ENCODE peak calls at places on chromosomes 16 and 17, in eight cellular contexts. One of them, this sample, is unnamed.

GRCh38 chr17:34872640-34873039 is 88.6 kb downstream of the CCT6B start:
- DNase-seq in Daoy: no peak
- DNase-seq in NCI-H1436: no peak
- DNase-seq in anterior cingulate cortex: no peak
- DNase-seq in WTC11: no peak
- DNase-seq in lower leg skin: no peak
- DNase-seq in NB4: no peak
- DNase-seq in H7: no peak
- DNase-seq in this sample: no peak

GRCh38 chr17:17713839-17714238 is 32.6 kb downstream of the RAI1 start:
- DNase-seq in Daoy: peak
- DNase-seq in NCI-H1436: no peak
- DNase-seq in anterior cingulate cortex: no peak
- DNase-seq in WTC11: no peak
- DNase-seq in lower leg skin: no peak
- DNase-seq in NB4: no peak
- DNase-seq in H7: no peak
- DNase-seq in this sample: no peak

GRCh38 chr17:55641559-55642160 is 81.0 kb downstream of the TMEM100 start:
- DNase-seq in Daoy: peak
- DNase-seq in NCI-H1436: no peak
- DNase-seq in anterior cingulate cortex: no peak
- DNase-seq in WTC11: peak
- DNase-seq in lower leg skin: peak
- DNase-seq in NB4: peak
- DNase-seq in H7: peak
- DNase-seq in this sample: peak

GRCh38 chr16:58426095-58426494 is 33.8 kb downstream of the GINS3 start:
- DNase-seq in Daoy: no peak
- DNase-seq in NCI-H1436: no peak
- DNase-seq in anterior cingulate cortex: peak
- DNase-seq in WTC11: no peak
- DNase-seq in lower leg skin: no peak
- DNase-seq in NB4: peak
- DNase-seq in H7: no peak
- DNase-seq in this sample: no peak

GRCh38 chr17:31269178-31269577 is 27.9 kb downstream of the OMG start:
- DNase-seq in Daoy: no peak
- DNase-seq in NCI-H1436: no peak
- DNase-seq in anterior cingulate cortex: no peak
- DNase-seq in WTC11: no peak
- DNase-seq in lower leg skin: no peak
- DNase-seq in NB4: no peak
- DNase-seq in H7: no peak
- DNase-seq in this sample: no peak

GRCh38 chr17:50966163-50966666 is 100.1 kb upstream of the TOB1 start:
- DNase-seq in Daoy: no peak
- DNase-seq in NCI-H1436: no peak
- DNase-seq in anterior cingulate cortex: no peak
- DNase-seq in WTC11: no peak
- DNase-seq in lower leg skin: no peak
- DNase-seq in NB4: no peak
- DNase-seq in H7: no peak
- DNase-seq in this sample: no peak

GRCh38 chr17:27577884-27578717 is 52.9 kb upstream of the LGALS9 start:
- DNase-seq in Daoy: peak
- DNase-seq in NCI-H1436: no peak
- DNase-seq in anterior cingulate cortex: no peak
- DNase-seq in WTC11: no peak
- DNase-seq in lower leg skin: no peak
- DNase-seq in NB4: no peak
- DNase-seq in H7: peak
- DNase-seq in this sample: no peak

GRCh38 chr16:89256651-89257254 is 39.2 kb downstream of the ZNF778 start:
- DNase-seq in Daoy: peak
- DNase-seq in NCI-H1436: no peak
- DNase-seq in anterior cingulate cortex: peak
- DNase-seq in WTC11: peak
- DNase-seq in lower leg skin: no peak
- DNase-seq in NB4: peak
- DNase-seq in H7: peak
- DNase-seq in this sample: peak

GRCh38 chr16:87602005-87602790 is at the start of gene JPH3:
- DNase-seq in Daoy: peak
- DNase-seq in NCI-H1436: peak
- DNase-seq in anterior cingulate cortex: no peak
- DNase-seq in WTC11: peak
- DNase-seq in lower leg skin: no peak
- DNase-seq in NB4: no peak
- DNase-seq in H7: peak
- DNase-seq in this sample: peak

GRCh38 chr16:76278976-76279375 is 1.8 kb downstream of the CNTNAP4 start:
- DNase-seq in Daoy: peak
- DNase-seq in NCI-H1436: no peak
- DNase-seq in anterior cingulate cortex: no peak
- DNase-seq in WTC11: no peak
- DNase-seq in lower leg skin: no peak
- DNase-seq in NB4: peak
- DNase-seq in H7: peak
- DNase-seq in this sample: peak

GRCh38 chr17:76485569-76485968 is 15.7 kb downstream of the RHBDF2 start:
- DNase-seq in Daoy: no peak
- DNase-seq in NCI-H1436: no peak
- DNase-seq in anterior cingulate cortex: no peak
- DNase-seq in WTC11: no peak
- DNase-seq in lower leg skin: peak
- DNase-seq in NB4: no peak
- DNase-seq in H7: no peak
- DNase-seq in this sample: no peak

GRCh38 chr16:10093564-10093963 is 88.7 kb downstream of the GRIN2A start:
- DNase-seq in Daoy: no peak
- DNase-seq in NCI-H1436: no peak
- DNase-seq in anterior cingulate cortex: no peak
- DNase-seq in WTC11: no peak
- DNase-seq in lower leg skin: no peak
- DNase-seq in NB4: peak
- DNase-seq in H7: no peak
- DNase-seq in this sample: no peak

GRCh38 chr17:56521439-56522141 is 71.9 kb upstream of the NOG start:
- DNase-seq in Daoy: no peak
- DNase-seq in NCI-H1436: no peak
- DNase-seq in anterior cingulate cortex: no peak
- DNase-seq in WTC11: no peak
- DNase-seq in lower leg skin: no peak
- DNase-seq in NB4: peak
- DNase-seq in H7: peak
- DNase-seq in this sample: no peak

GRCh38 chr17:82790391-82790790 is 38.5 kb downstream of the TBCD start:
- DNase-seq in Daoy: no peak
- DNase-seq in NCI-H1436: no peak
- DNase-seq in anterior cingulate cortex: no peak
- DNase-seq in WTC11: no peak
- DNase-seq in lower leg skin: no peak
- DNase-seq in NB4: no peak
- DNase-seq in H7: no peak
- DNase-seq in this sample: no peak

GRCh38 chr16:51155199-51155607 is 4.1 kb upstream of the SALL1 start:
- DNase-seq in Daoy: peak
- DNase-seq in NCI-H1436: no peak
- DNase-seq in anterior cingulate cortex: peak
- DNase-seq in WTC11: peak
- DNase-seq in lower leg skin: no peak
- DNase-seq in NB4: no peak
- DNase-seq in H7: peak
- DNase-seq in this sample: peak

GRCh38 chr17:29407856-29408255 is 17.7 kb downstream of the TAOK1 start:
- DNase-seq in Daoy: no peak
- DNase-seq in NCI-H1436: no peak
- DNase-seq in anterior cingulate cortex: no peak
- DNase-seq in WTC11: no peak
- DNase-seq in lower leg skin: no peak
- DNase-seq in NB4: no peak
- DNase-seq in H7: no peak
- DNase-seq in this sample: no peak

GRCh38 chr17:216625-217024 is 35.2 kb upstream of the DOC2B start:
- DNase-seq in Daoy: no peak
- DNase-seq in NCI-H1436: no peak
- DNase-seq in anterior cingulate cortex: no peak
- DNase-seq in WTC11: no peak
- DNase-seq in lower leg skin: no peak
- DNase-seq in NB4: no peak
- DNase-seq in H7: no peak
- DNase-seq in this sample: no peak

GRCh38 chr16:78235168-78235800 is 135.8 kb downstream of the WWOX start:
- DNase-seq in Daoy: peak
- DNase-seq in NCI-H1436: peak
- DNase-seq in anterior cingulate cortex: peak
- DNase-seq in WTC11: peak
- DNase-seq in lower leg skin: peak
- DNase-seq in NB4: peak
- DNase-seq in H7: peak
- DNase-seq in this sample: peak

GRCh38 chr17:50807014-50807413 is 28.4 kb upstream of the WFIKKN2 start:
- DNase-seq in Daoy: peak
- DNase-seq in NCI-H1436: no peak
- DNase-seq in anterior cingulate cortex: no peak
- DNase-seq in WTC11: no peak
- DNase-seq in lower leg skin: no peak
- DNase-seq in NB4: no peak
- DNase-seq in H7: no peak
- DNase-seq in this sample: no peak

GRCh38 chr17:28466521-28467048 is 6.9 kb upstream of the SLC13A2 start:
- DNase-seq in Daoy: peak
- DNase-seq in NCI-H1436: no peak
- DNase-seq in anterior cingulate cortex: no peak
- DNase-seq in WTC11: no peak
- DNase-seq in lower leg skin: no peak
- DNase-seq in NB4: no peak
- DNase-seq in H7: no peak
- DNase-seq in this sample: no peak

GRCh38 chr16:21159281-21159951 is 942 bp downstream of the LDAF1 start:
- DNase-seq in Daoy: no peak
- DNase-seq in NCI-H1436: no peak
- DNase-seq in anterior cingulate cortex: peak
- DNase-seq in WTC11: peak
- DNase-seq in lower leg skin: peak
- DNase-seq in NB4: peak
- DNase-seq in H7: peak
- DNase-seq in this sample: no peak

GRCh38 chr17:19769946-19770652 is 22.0 kb upstream of the ALDH3A1 start:
- DNase-seq in Daoy: peak
- DNase-seq in NCI-H1436: no peak
- DNase-seq in anterior cingulate cortex: no peak
- DNase-seq in WTC11: no peak
- DNase-seq in lower leg skin: no peak
- DNase-seq in NB4: no peak
- DNase-seq in H7: peak
- DNase-seq in this sample: no peak

GRCh38 chr17:55845385-55845784 is 94.5 kb downstream of the PCTP start:
- DNase-seq in Daoy: peak
- DNase-seq in NCI-H1436: no peak
- DNase-seq in anterior cingulate cortex: peak
- DNase-seq in WTC11: peak
- DNase-seq in lower leg skin: peak
- DNase-seq in NB4: no peak
- DNase-seq in H7: peak
- DNase-seq in this sample: peak

GRCh38 chr17:72365857-72366415 is 245.1 kb downstream of the SOX9 start:
- DNase-seq in Daoy: no peak
- DNase-seq in NCI-H1436: no peak
- DNase-seq in anterior cingulate cortex: no peak
- DNase-seq in WTC11: no peak
- DNase-seq in lower leg skin: no peak
- DNase-seq in NB4: no peak
- DNase-seq in H7: no peak
- DNase-seq in this sample: no peak

GRCh38 chr17:66313995-66314659 is 11.7 kb downstream of the PRKCA start:
- DNase-seq in Daoy: no peak
- DNase-seq in NCI-H1436: no peak
- DNase-seq in anterior cingulate cortex: no peak
- DNase-seq in WTC11: no peak
- DNase-seq in lower leg skin: no peak
- DNase-seq in NB4: no peak
- DNase-seq in H7: no peak
- DNase-seq in this sample: no peak

GRCh38 chr17:61442136-61442775 is 10.0 kb upstream of the TBX4 start:
- DNase-seq in Daoy: no peak
- DNase-seq in NCI-H1436: no peak
- DNase-seq in anterior cingulate cortex: no peak
- DNase-seq in WTC11: no peak
- DNase-seq in lower leg skin: no peak
- DNase-seq in NB4: no peak
- DNase-seq in H7: no peak
- DNase-seq in this sample: no peak

GRCh38 chr16:30457743-30458560 is 12.3 kb upstream of the SEPHS2 start:
- DNase-seq in Daoy: no peak
- DNase-seq in NCI-H1436: no peak
- DNase-seq in anterior cingulate cortex: no peak
- DNase-seq in WTC11: no peak
- DNase-seq in lower leg skin: no peak
- DNase-seq in NB4: no peak
- DNase-seq in H7: no peak
- DNase-seq in this sample: no peak

GRCh38 chr17:78019367-78019975 is 61.0 kb downstream of the TNRC6C start:
- DNase-seq in Daoy: no peak
- DNase-seq in NCI-H1436: no peak
- DNase-seq in anterior cingulate cortex: no peak
- DNase-seq in WTC11: no peak
- DNase-seq in lower leg skin: no peak
- DNase-seq in NB4: peak
- DNase-seq in H7: no peak
- DNase-seq in this sample: peak

GRCh38 chr17:30477758-30478115 is 529 bp downstream of the GOSR1 start:
- DNase-seq in Daoy: peak
- DNase-seq in NCI-H1436: no peak
- DNase-seq in anterior cingulate cortex: no peak
- DNase-seq in WTC11: no peak
- DNase-seq in lower leg skin: no peak
- DNase-seq in NB4: no peak
- DNase-seq in H7: no peak
- DNase-seq in this sample: no peak

GRCh38 chr16:81313731-81314602 is 795 bp upstream of the GAN start:
- DNase-seq in Daoy: no peak
- DNase-seq in NCI-H1436: no peak
- DNase-seq in anterior cingulate cortex: no peak
- DNase-seq in WTC11: peak
- DNase-seq in lower leg skin: no peak
- DNase-seq in NB4: no peak
- DNase-seq in H7: peak
- DNase-seq in this sample: no peak

GRCh38 chr17:82449136-82449882 is 1.2 kb downstream of the CYBC1 start:
- DNase-seq in Daoy: no peak
- DNase-seq in NCI-H1436: peak
- DNase-seq in anterior cingulate cortex: no peak
- DNase-seq in WTC11: peak
- DNase-seq in lower leg skin: no peak
- DNase-seq in NB4: peak
- DNase-seq in H7: peak
- DNase-seq in this sample: no peak

GRCh38 chr17:4948997-4949320 is 629 bp upstream of the PFN1 start:
- DNase-seq in Daoy: peak
- DNase-seq in NCI-H1436: peak
- DNase-seq in anterior cingulate cortex: no peak
- DNase-seq in WTC11: peak
- DNase-seq in lower leg skin: peak
- DNase-seq in NB4: peak
- DNase-seq in H7: no peak
- DNase-seq in this sample: peak

GRCh38 chr16:75591001-75591852 is 25.0 kb downstream of the GABARAPL2 start:
- DNase-seq in Daoy: peak
- DNase-seq in NCI-H1436: no peak
- DNase-seq in anterior cingulate cortex: peak
- DNase-seq in WTC11: no peak
- DNase-seq in lower leg skin: no peak
- DNase-seq in NB4: no peak
- DNase-seq in H7: no peak
- DNase-seq in this sample: peak

GRCh38 chr17:33671493-33671892 is 378.4 kb upstream of the ASIC2 start:
- DNase-seq in Daoy: no peak
- DNase-seq in NCI-H1436: no peak
- DNase-seq in anterior cingulate cortex: no peak
- DNase-seq in WTC11: no peak
- DNase-seq in lower leg skin: no peak
- DNase-seq in NB4: no peak
- DNase-seq in H7: no peak
- DNase-seq in this sample: no peak

This sample was measured in A673.